ENCODE peak calls at places on chromosomes 6 and 20, in eight cellular contexts. P is Kasumi-1; C is fibroblast of the aortic adventitia; S is dermis microvascular lymphatic vessel endothelial cell; N is lung; J is naive thymus-derived CD8-positive, alpha-beta T cell; W is left kidney; F is nucleus accumbens. L is an unnamed sample.

GRCh38 chr20:31698803-31699718 is 23.6 kb downstream of the BCL2L1 start:
- DNase-seq in N (peak), F (peak), P (peak), W (peak), C (peak), J (no peak), S (peak), L (peak)

GRCh38 chr20:19971121-19971520 is 46.0 kb upstream of the NAA20 start:
- DNase-seq in N (no peak), F (no peak), C (no peak), P (no peak), J (no peak), S (no peak), W (no peak), L (no peak)

GRCh38 chr6:8383584-8383983 is 51.8 kb downstream of the SLC35B3 start:
- DNase-seq in C (no peak), N (no peak), S (no peak), W (no peak), P (no peak), J (no peak), F (no peak), L (no peak)

GRCh38 chr20:18003897-18004296 is 35.1 kb downstream of the MGME1 start:
- DNase-seq in J (no peak), F (no peak), C (no peak), N (no peak), P (no peak), S (no peak), W (no peak), L (no peak)

GRCh38 chr20:13028001-13028400 is 19.2 kb downstream of the SPTLC3 start:
- DNase-seq in F (no peak), S (no peak), P (no peak), C (peak), J (no peak), W (no peak), N (no peak), L (peak)

GRCh38 chr6:87789198-87789899 is 87.3 kb upstream of the AKIRIN2 start:
- DNase-seq in F (no peak), W (no peak), J (no peak), S (peak), P (no peak), N (peak), C (peak), L (peak)

GRCh38 chr6:130167655-130168054 is 55.1 kb downstream of the SAMD3 start:
- DNase-seq in C (peak), F (no peak), S (no peak), J (no peak), W (no peak), P (no peak), N (no peak), L (peak)

GRCh38 chr6:79608334-79609224 is 22.6 kb upstream of the SH3BGRL2 start:
- DNase-seq in P (no peak), J (no peak), F (no peak), S (no peak), C (no peak), N (no peak), W (peak), L (no peak)

GRCh38 chr20:37850724-37851123 is 52.2 kb upstream of the VSTM2L start:
- DNase-seq in W (peak), N (no peak), P (no peak), C (no peak), F (no peak), J (no peak), S (no peak), L (peak)

GRCh38 chr20:4441191-4441590 is 280.5 kb upstream of the PRND start:
- DNase-seq in C (no peak), S (no peak), N (peak), W (no peak), P (no peak), F (no peak), J (no peak), L (no peak)

GRCh38 chr6:124924333-124924759 is 37.9 kb upstream of the RNF217 start:
- DNase-seq in N (no peak), C (peak), W (peak), P (no peak), J (no peak), F (no peak), S (peak), L (peak)

GRCh38 chr20:53001502-53002301 is 29.5 kb downstream of the TSHZ2 start:
- DNase-seq in W (no peak), P (no peak), C (no peak), S (no peak), N (no peak), J (no peak), F (no peak), L (no peak)

GRCh38 chr6:14165091-14165490 is 47.5 kb downstream of the CD83 start:
- DNase-seq in S (no peak), F (no peak), C (peak), W (no peak), P (no peak), J (no peak), N (no peak), L (peak)

GRCh38 chr6:117919775-117920492 is 12.9 kb downstream of the SLC35F1 start:
- DNase-seq in J (no peak), S (no peak), N (no peak), C (no peak), P (no peak), W (peak), F (peak), L (no peak)

GRCh38 chr6:43791752-43792422 is 21.9 kb downstream of the VEGFA start:
- DNase-seq in S (no peak), W (no peak), C (no peak), F (no peak), J (no peak), N (no peak), P (peak), L (no peak)

GRCh38 chr6:130520235-130520634 is 154.4 kb downstream of the TMEM200A start:
- DNase-seq in S (no peak), N (no peak), J (no peak), W (no peak), P (no peak), F (no peak), C (peak), L (peak)

GRCh38 chr6:113103618-113104390 is 753.3 kb upstream of the MARCKS start:
- DNase-seq in P (no peak), F (no peak), W (peak), J (no peak), C (peak), N (no peak), S (peak), L (peak)

GRCh38 chr6:144150673-144151009 is 324 bp downstream of the STX11 start:
- DNase-seq in W (peak), N (no peak), S (peak), J (peak), F (no peak), C (peak), P (peak), L (peak)

GRCh38 chr6:4581468-4582420 is 194.5 kb upstream of the CDYL start:
- DNase-seq in N (no peak), J (no peak), C (peak), S (peak), P (no peak), F (no peak), W (no peak), L (peak)

GRCh38 chr6:34491091-34491430 is 25.2 kb downstream of the PACSIN1 start:
- DNase-seq in F (no peak), S (no peak), W (peak), J (no peak), C (peak), P (no peak), N (no peak), L (peak)

GRCh38 chr6:18022398-18023231 is 35.2 kb upstream of the KIF13A start:
- DNase-seq in C (peak), N (no peak), F (no peak), J (no peak), P (no peak), S (peak), W (peak), L (peak)

GRCh38 chr6:150766201-150766997 is 99.1 kb upstream of the MTHFD1L start:
- DNase-seq in W (peak), N (no peak), C (peak), F (no peak), J (no peak), S (peak), P (no peak), L (no peak)